ENCODE peak calls at places on chromosome 12, in ten cellular contexts. D is COR-L47; G is HuH-7.5; L is aorta; R is AG04450; Z is AML-193; J is left ventricle myocardium superior; H is NCI-H2171; X is stimulated activated CD4-positive, alpha-beta T cell treated with anti-CD3 and anti-CD28 coated beads, Interleukin-4, amount 100 ng/mL, for 4 hours; S is SIG-M5. C is an unnamed sample.

GRCh38 chr12:55930771-55931316 is at the start of gene DGKA:
- DNase-seq in D (peak), G (peak), L (no peak), R (peak), Z (peak), J (peak), H (peak), X (peak), S (peak), C (peak)

GRCh38 chr12:93254911-93255310 is 122.8 kb upstream of the NUDT4 start:
- DNase-seq in D (no peak), G (no peak), L (no peak), R (no peak), Z (no peak), J (no peak), H (no peak), X (no peak), S (no peak), C (no peak)

GRCh38 chr12:114664661-114665320 is 19.2 kb downstream of the TBX3 start:
- DNase-seq in D (no peak), G (no peak), L (no peak), R (no peak), Z (no peak), J (peak), H (no peak), X (no peak), S (no peak), C (no peak)

GRCh38 chr12:29639893-29640495 is 142.5 kb upstream of the OVCH1 start:
- DNase-seq in D (no peak), G (no peak), L (no peak), R (no peak), Z (no peak), J (peak), H (no peak), X (no peak), S (no peak), C (no peak)

GRCh38 chr12:87155616-87156015 is 873.6 kb downstream of the C12orf50 start:
- DNase-seq in D (no peak), G (no peak), L (no peak), R (no peak), Z (no peak), J (no peak), H (no peak), X (no peak), S (no peak), C (no peak)

GRCh38 chr12:3380200-3381020 is 110.6 kb upstream of the PRMT8 start:
- DNase-seq in D (no peak), G (no peak), L (no peak), R (no peak), Z (no peak), J (peak), H (no peak), X (no peak), S (no peak), C (no peak)

GRCh38 chr12:119528241-119528640 is 65.3 kb upstream of the TMEM233 start:
- DNase-seq in D (no peak), G (no peak), L (no peak), R (no peak), Z (no peak), J (no peak), H (no peak), X (no peak), S (no peak), C (no peak)

GRCh38 chr12:57208946-57209282 is 7.7 kb upstream of the NXPH4 start:
- DNase-seq in D (no peak), G (no peak), L (no peak), R (no peak), Z (no peak), J (peak), H (no peak), X (no peak), S (no peak), C (no peak)

GRCh38 chr12:59858508-59858907 is 262.7 kb downstream of the SLC16A7 start:
- DNase-seq in D (no peak), G (peak), L (no peak), R (no peak), Z (no peak), J (no peak), H (no peak), X (no peak), S (no peak), C (no peak)

GRCh38 chr12:27822076-27822712 is 42.2 kb upstream of the MANSC4 start:
- DNase-seq in D (no peak), G (no peak), L (no peak), R (peak), Z (no peak), J (no peak), H (no peak), X (peak), S (peak), C (no peak)

GRCh38 chr12:25960176-25960575 is 1.7 kb downstream of the RASSF8 start:
- DNase-seq in D (no peak), G (no peak), L (no peak), R (no peak), Z (no peak), J (peak), H (no peak), X (no peak), S (no peak), C (no peak)

GRCh38 chr12:106226884-106227640 is 20.8 kb downstream of the CKAP4 start:
- DNase-seq in D (peak), G (peak), L (no peak), R (no peak), Z (peak), J (no peak), H (peak), X (no peak), S (no peak), C (peak)

GRCh38 chr12:118136559-118137003 is 657 bp downstream of the PEBP1 start:
- DNase-seq in D (no peak), G (no peak), L (peak), R (no peak), Z (no peak), J (peak), H (no peak), X (peak), S (no peak), C (no peak)

GRCh38 chr12:62767506-62767905 is 167.4 kb downstream of the PPM1H start:
- DNase-seq in D (no peak), G (no peak), L (no peak), R (no peak), Z (no peak), J (no peak), H (no peak), X (no peak), S (no peak), C (no peak)

GRCh38 chr12:128973883-128974681 is 120.8 kb downstream of the GLT1D1 start:
- DNase-seq in D (no peak), G (no peak), L (no peak), R (no peak), Z (no peak), J (no peak), H (no peak), X (no peak), S (no peak), C (no peak)

GRCh38 chr12:67477682-67478265 is 170.8 kb upstream of the DYRK2 start:
- DNase-seq in D (no peak), G (no peak), L (no peak), R (no peak), Z (no peak), J (no peak), H (peak), X (no peak), S (no peak), C (no peak)

GRCh38 chr12:132444957-132445883 is 44.7 kb upstream of the FBRSL1 start:
- DNase-seq in D (peak), G (no peak), L (no peak), R (no peak), Z (peak), J (peak), H (peak), X (peak), S (no peak), C (peak)

GRCh38 chr12:122326597-122326996 is 60.3 kb upstream of the VPS33A start:
- DNase-seq in D (no peak), G (no peak), L (no peak), R (no peak), Z (no peak), J (no peak), H (no peak), X (no peak), S (no peak), C (no peak)

GRCh38 chr12:89706551-89707348 is 1.9 kb downstream of the ATP2B1 start:
- DNase-seq in D (no peak), G (peak), L (no peak), R (no peak), Z (no peak), J (no peak), H (no peak), X (no peak), S (no peak), C (no peak)

GRCh38 chr12:65896743-65897142 is 72.5 kb downstream of the HMGA2 start:
- DNase-seq in D (no peak), G (no peak), L (no peak), R (no peak), Z (no peak), J (no peak), H (no peak), X (no peak), S (no peak), C (no peak)

GRCh38 chr12:49138587-49138986 is 7.4 kb upstream of the TUBA1B start:
- DNase-seq in D (no peak), G (no peak), L (no peak), R (no peak), Z (no peak), J (no peak), H (no peak), X (no peak), S (no peak), C (peak)

GRCh38 chr12:71562681-71563595 is 100.7 kb downstream of the ZFC3H1 start:
- DNase-seq in D (peak), G (no peak), L (no peak), R (no peak), Z (no peak), J (no peak), H (peak), X (no peak), S (no peak), C (no peak)

GRCh38 chr12:52797529-52797894 is 1.6 kb upstream of the KRT3 start:
- DNase-seq in D (no peak), G (no peak), L (no peak), R (no peak), Z (no peak), J (no peak), H (no peak), X (no peak), S (no peak), C (no peak)

GRCh38 chr12:52519826-52520662 is at the start of gene KRT5:
- DNase-seq in D (no peak), G (no peak), L (no peak), R (no peak), Z (no peak), J (no peak), H (no peak), X (no peak), S (no peak), C (no peak)

GRCh38 chr12:132121283-132121682 is 22.8 kb downstream of the DDX51 start:
- DNase-seq in D (no peak), G (no peak), L (no peak), R (no peak), Z (no peak), J (no peak), H (no peak), X (no peak), S (no peak), C (no peak)

GRCh38 chr12:1357171-1357570 is 237.2 kb downstream of the FBXL14 start:
- DNase-seq in D (no peak), G (no peak), L (no peak), R (no peak), Z (no peak), J (no peak), H (no peak), X (no peak), S (no peak), C (no peak)

GRCh38 chr12:1605129-1606020 is 11.0 kb upstream of the FBXL14 start:
- DNase-seq in D (peak), G (peak), L (peak), R (peak), Z (peak), J (peak), H (peak), X (peak), S (no peak), C (peak)

GRCh38 chr12:10361622-10362021 is 28.2 kb downstream of the KLRK1 start:
- DNase-seq in D (no peak), G (no peak), L (no peak), R (peak), Z (no peak), J (no peak), H (no peak), X (no peak), S (no peak), C (no peak)

GRCh38 chr12:132445884-132446471 is 44.0 kb upstream of the FBRSL1 start:
- DNase-seq in D (no peak), G (peak), L (no peak), R (peak), Z (peak), J (peak), H (peak), X (peak), S (peak), C (peak)

GRCh38 chr12:49891476-49891875 is 12.2 kb downstream of the FAIM2 start:
- DNase-seq in D (no peak), G (no peak), L (no peak), R (no peak), Z (no peak), J (no peak), H (no peak), X (no peak), S (no peak), C (no peak)

GRCh38 chr12:127811988-127812387 is 455.0 kb upstream of the TMEM132C start:
- DNase-seq in D (no peak), G (no peak), L (no peak), R (no peak), Z (no peak), J (peak), H (peak), X (no peak), S (no peak), C (no peak)

GRCh38 chr12:3302406-3303041 is 188.5 kb upstream of the PRMT8 start:
- DNase-seq in D (no peak), G (no peak), L (no peak), R (no peak), Z (no peak), J (no peak), H (no peak), X (no peak), S (no peak), C (no peak)

GRCh38 chr12:99619389-99620158 is 28.0 kb upstream of the GARIN6 start:
- DNase-seq in D (peak), G (no peak), L (no peak), R (peak), Z (peak), J (no peak), H (no peak), X (no peak), S (no peak), C (peak)

C was measured in K562.